ENCODE peak calls at places on chromosomes 1 and 21, in seven cellular contexts. M is GM12878, L is HCT116, K is K562, T is HepG2, C is H1, D is SK-N-SH. B is an unnamed sample.

GRCh38 chr1:96220644-96221043 is 500.9 kb upstream of the PTBP2 start:
- DNase-seq in M (no peak), L (no peak), K (no peak), T (no peak), C (no peak), D (no peak), B (no peak)

GRCh38 chr1:225881081-225882007 is 836 bp downstream of the TMEM63A start:
- DNase-seq in M (no peak), L (no peak), K (peak), T (peak), C (no peak), D (peak), B (peak)

GRCh38 chr21:26120833-26121232 is 49.7 kb downstream of the APP start:
- DNase-seq in M (no peak), L (no peak), K (no peak), T (no peak), C (no peak), D (no peak), B (no peak)

GRCh38 chr1:6724517-6725141 is 23.0 kb upstream of the DNAJC11 start:
- DNase-seq in M (no peak), L (no peak), K (no peak), T (peak), C (no peak), D (no peak), B (no peak)

GRCh38 chr1:203636306-203636705 is 9.7 kb downstream of the ATP2B4 start:
- DNase-seq in M (no peak), L (no peak), K (no peak), T (no peak), C (no peak), D (no peak), B (no peak)

GRCh38 chr1:246785536-246786111 is 61.4 kb downstream of the SCCPDH start:
- DNase-seq in M (no peak), L (no peak), K (no peak), T (no peak), C (no peak), D (no peak), B (no peak)

GRCh38 chr1:21594935-21595897 is 73.9 kb downstream of the RAP1GAP start:
- DNase-seq in M (no peak), L (peak), K (peak), T (peak), C (no peak), D (peak), B (peak)

GRCh38 chr1:117928881-117929339 is 511 bp downstream of the GDAP2 start:
- DNase-seq in M (no peak), L (peak), K (peak), T (peak), C (peak), D (peak), B (peak)

GRCh38 chr1:62144238-62144831 is 50.3 kb upstream of the L1TD1 start:
- DNase-seq in M (no peak), L (peak), K (peak), T (peak), C (no peak), D (peak), B (peak)

GRCh38 chr1:180623579-180624347 is 8.1 kb upstream of the XPR1 start:
- DNase-seq in M (no peak), L (no peak), K (no peak), T (no peak), C (peak), D (no peak), B (no peak)

GRCh38 chr1:15919316-15919715 is 56.6 kb downstream of the ZBTB17 start:
- DNase-seq in M (peak), L (no peak), K (no peak), T (no peak), C (no peak), D (no peak), B (no peak)

GRCh38 chr1:41333146-41333784 is 28.0 kb upstream of the FOXO6 start:
- DNase-seq in M (no peak), L (no peak), K (peak), T (peak), C (no peak), D (no peak), B (peak)

GRCh38 chr1:206739411-206740076 is 31.0 kb upstream of the IL19 start:
- DNase-seq in M (peak), L (no peak), K (no peak), T (no peak), C (no peak), D (no peak), B (no peak)

GRCh38 chr1:156692958-156693857 is 12.2 kb downstream of the CRABP2 start:
- DNase-seq in M (no peak), L (no peak), K (peak), T (peak), C (peak), D (no peak), B (peak)

GRCh38 chr1:154607084-154607747 is 770 bp downstream of the ADAR start:
- DNase-seq in M (no peak), L (no peak), K (no peak), T (peak), C (no peak), D (peak), B (no peak)

GRCh38 chr1:227987181-227987580 is 19.6 kb upstream of the WNT3A start:
- DNase-seq in M (no peak), L (no peak), K (no peak), T (no peak), C (no peak), D (no peak), B (no peak)

GRCh38 chr1:48025076-48025475 is 27.9 kb upstream of the TRABD2B start:
- DNase-seq in M (no peak), L (no peak), K (no peak), T (no peak), C (no peak), D (no peak), B (no peak)

GRCh38 chr1:44808938-44809917 is 905 bp downstream of the BTBD19 start:
- DNase-seq in M (peak), L (no peak), K (peak), T (peak), C (no peak), D (no peak), B (no peak)
- TF ChIP-seq JUND in M (no peak), L (no peak), K (peak), T (no peak), C (no peak), D (no peak), B (no peak)

GRCh38 chr1:150971583-150972416 is 2.8 kb downstream of the CERS2 start:
- DNase-seq in M (no peak), L (no peak), K (peak), T (peak), C (no peak), D (peak), B (peak)
- TF ChIP-seq JUND in M (no peak), L (no peak), K (no peak), T (peak), C (no peak), D (no peak), B (peak)

DNA sequence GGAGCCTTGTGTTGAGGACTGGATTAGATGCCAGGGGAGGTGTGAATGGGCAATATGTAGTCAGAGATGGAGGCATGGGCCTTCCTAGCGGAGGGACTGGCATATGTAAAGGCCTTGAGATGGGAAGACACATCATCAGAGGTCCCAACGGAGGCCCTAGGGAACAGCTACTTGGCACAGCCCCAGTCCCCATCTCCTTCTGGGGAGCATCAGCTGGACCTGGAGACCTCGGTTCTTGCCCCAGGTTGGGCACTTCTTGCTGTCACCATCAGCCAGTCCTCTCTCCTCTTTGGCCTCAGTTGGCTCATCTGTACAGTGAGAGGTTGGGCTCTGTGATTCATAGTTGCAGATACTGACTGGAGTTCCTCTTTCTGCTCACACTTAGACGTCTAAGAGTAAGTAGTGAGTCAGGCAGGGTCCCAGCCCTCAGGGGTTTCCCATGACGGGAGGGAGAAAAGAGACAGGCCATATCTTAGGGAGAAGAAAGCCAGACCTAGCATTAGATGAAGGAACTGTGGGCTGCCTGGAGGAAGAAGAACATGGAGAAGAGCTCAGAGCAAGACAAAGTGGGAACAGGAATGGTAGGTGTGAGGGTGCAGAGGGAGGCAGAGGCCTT is 3.4 kb upstream of the MARCKSL1 start:
- DNase-seq in M (no peak), L (no peak), K (peak), T (no peak), C (no peak), D (no peak), B (no peak)
- TF ChIP-seq JUND in M (no peak), L (no peak), K (peak), T (no peak), C (no peak), D (no peak), B (no peak)

GRCh38 chr1:14755518-14756252 is 157.2 kb downstream of the KAZN start:
- DNase-seq in M (no peak), L (no peak), K (no peak), T (no peak), C (no peak), D (no peak), B (no peak)
- TF ChIP-seq JUND in M (no peak), L (no peak), K (no peak), T (no peak), C (no peak), D (no peak), B (no peak)

GRCh38 chr1:65480684-65481405 is 60.4 kb downstream of the LEPR start:
- DNase-seq in M (no peak), L (no peak), K (peak), T (no peak), C (no peak), D (no peak), B (no peak)

GRCh38 chr1:65477414-65478378 is 57.2 kb downstream of the LEPR start:
- DNase-seq in M (no peak), L (no peak), K (no peak), T (no peak), C (no peak), D (no peak), B (no peak)

GRCh38 chr1:65479805-65480204 is 59.3 kb downstream of the LEPR start:
- DNase-seq in M (no peak), L (no peak), K (peak), T (no peak), C (no peak), D (no peak), B (no peak)

GRCh38 chr1:65476327-65476726 is 55.9 kb downstream of the LEPR start:
- DNase-seq in M (no peak), L (no peak), K (peak), T (peak), C (no peak), D (no peak), B (no peak)

DNA sequence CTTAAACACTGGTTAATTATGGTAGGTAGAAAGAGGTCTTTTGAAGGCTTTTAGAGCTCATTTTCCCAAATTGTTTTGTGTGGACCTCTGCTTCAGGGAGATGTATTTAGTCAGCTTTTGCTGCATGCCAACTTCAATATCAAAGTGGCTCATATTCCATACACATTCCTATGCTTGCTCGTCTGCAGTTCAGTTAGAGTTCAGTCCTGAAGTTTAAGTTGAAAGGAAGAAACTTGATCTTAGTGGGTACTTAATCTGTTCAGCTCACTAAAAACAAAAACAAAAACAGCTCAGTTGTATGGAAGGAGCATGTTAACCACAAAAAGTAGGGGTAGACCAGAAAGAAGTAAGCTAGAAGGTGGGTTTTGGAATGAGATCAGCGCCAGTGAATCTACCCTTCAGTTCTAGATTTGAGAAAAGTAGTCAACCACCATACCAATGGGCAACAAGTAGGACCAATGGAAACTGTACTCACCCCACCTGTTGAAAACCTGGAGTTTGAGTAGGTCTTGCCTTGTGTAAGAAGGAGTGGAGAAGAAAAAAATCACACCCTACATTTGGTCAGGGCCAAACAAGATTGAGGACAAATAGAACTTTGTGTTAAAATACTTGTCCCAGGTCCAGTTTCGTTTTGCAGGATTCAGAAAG is 58.0 kb downstream of the LEPR start:
- DNase-seq in M (no peak), L (no peak), K (no peak), T (no peak), C (no peak), D (no peak), B (no peak)
- TF ChIP-seq JUND in M (no peak), L (no peak), K (no peak), T (no peak), C (no peak), D (no peak), B (no peak)

B was measured in T47D.